ENCODE peak calls at places on chromosomes 11 and 22, in ten cellular contexts. D is transverse colon, Z is stomach, L is fibroblast of lung, P is heart right ventricle, O is HCT116, E is RWPE2, Y is kidney, C is IMR-90, X is pancreas. N is an unnamed sample.

GRCh38 chr11:47406896-47407745 is 1.3 kb upstream of the SLC39A13 start:
- DNase-seq in D (no peak), Z (no peak), L (peak; percentile 24), P (no peak), O (no peak), E (no peak), Y (peak; percentile 67), C (peak; percentile 18), X (no peak), N (no peak)

GRCh38 chr11:60315866-60316265 is 11.2 kb upstream of the MS4A6E start:
- DNase-seq in D (no peak), Z (no peak), L (no peak), P (no peak), O (no peak), E (no peak), Y (no peak), C (no peak), X (no peak), N (no peak)

GRCh38 chr11:17488563-17488962 is 11.9 kb upstream of the ABCC8 start:
- DNase-seq in D (no peak), Z (no peak), L (no peak), P (no peak), O (no peak), E (no peak), Y (no peak), C (no peak), X (no peak), N (no peak)

GRCh38 chr11:31887180-31887579 is 76.1 kb upstream of the PAX6 start:
- DNase-seq in D (no peak), Z (no peak), L (no peak), P (no peak), O (peak; percentile 18), E (no peak), Y (no peak), C (no peak), X (no peak), N (no peak)

GRCh38 chr22:21446128-21446826 is 20.9 kb upstream of the TMEM191C start:
- DNase-seq in D (no peak), Z (peak; percentile 18), L (no peak), P (peak; percentile 0), O (no peak), E (peak; percentile 55), Y (peak; percentile 67), C (no peak), X (peak; percentile 38), N (no peak)

GRCh38 chr11:60125962-60126585 is 37.6 kb downstream of the MS4A2 start:
- DNase-seq in D (no peak), Z (no peak), L (no peak), P (no peak), O (no peak), E (no peak), Y (no peak), C (no peak), X (no peak), N (no peak)

GRCh38 chr11:16603245-16603644 is 135.2 kb upstream of the C11orf58 start:
- DNase-seq in D (no peak), Z (no peak), L (no peak), P (peak; percentile 34), O (no peak), E (no peak), Y (no peak), C (no peak), X (no peak), N (no peak)

GRCh38 chr11:2211113-2211971 is 39.7 kb upstream of the TH start:
- DNase-seq in D (peak; percentile 52), Z (peak; percentile 76), L (no peak), P (peak; percentile 2), O (peak; percentile 37), E (peak; percentile 50), Y (peak; percentile 85), C (no peak), X (peak; percentile 71), N (no peak)

GRCh38 chr11:9001736-9002135 is 2.1 kb downstream of the NRIP3 start:
- DNase-seq in D (no peak), Z (no peak), L (peak; percentile 68), P (no peak), O (peak; percentile 15), E (no peak), Y (no peak), C (peak; percentile 95), X (no peak), N (no peak)

GRCh38 chr22:23149743-23150238 is 4.5 kb downstream of the RAB36 start:
- DNase-seq in D (no peak), Z (no peak), L (no peak), P (no peak), O (no peak), E (no peak), Y (peak; percentile 57), C (no peak), X (no peak), N (no peak)

GRCh38 chr22:49023161-49023878 is 804.4 kb downstream of the BRD1 start:
- DNase-seq in D (no peak), Z (no peak), L (no peak), P (no peak), O (no peak), E (peak; percentile 39), Y (peak; percentile 58), C (no peak), X (no peak), N (no peak)

GRCh38 chr11:118901494-118902335 is 18.0 kb downstream of the CXCR5 start:
- DNase-seq in D (no peak), Z (no peak), L (peak; percentile 20), P (no peak), O (no peak), E (peak; percentile 65), Y (peak; percentile 67), C (no peak), X (peak; percentile 30), N (no peak)
- H3K36me3 ChIP-seq in D (peaks cover 29% of the 10 kb centered on the region), Z (peaks cover 98% of the 10 kb centered on the region), L (peaks cover 39% of the 10 kb centered on the region), P (peaks cover 95% of the 10 kb centered on the region), O (peaks cover 35% of the 10 kb centered on the region), E (peaks cover 80% of the 10 kb centered on the region), Y (peaks cover 12% of the 10 kb centered on the region), C (peaks cover 77% of the 10 kb centered on the region), X (peaks cover 28% of the 10 kb centered on the region), N (peaks cover 9% of the 10 kb centered on the region)

GRCh38 chr11:122440783-122441701 is 214.5 kb upstream of the UBASH3B start:
- DNase-seq in D (peak; percentile 10), Z (no peak), L (peak; percentile 48), P (peak; percentile 55), O (no peak), E (no peak), Y (peak; percentile 76), C (no peak), X (no peak), N (no peak)

GRCh38 chr11:122436188-122436555 is 219.3 kb upstream of the UBASH3B start:
- DNase-seq in D (no peak), Z (no peak), L (no peak), P (no peak), O (no peak), E (no peak), Y (no peak), C (no peak), X (no peak), N (no peak)

GRCh38 chr11:122439911-122440782 is 215.4 kb upstream of the UBASH3B start:
- DNase-seq in D (no peak), Z (no peak), L (peak; percentile 83), P (peak; percentile 33), O (no peak), E (no peak), Y (no peak), C (peak; percentile 45), X (peak; percentile 22), N (no peak)

DNA sequence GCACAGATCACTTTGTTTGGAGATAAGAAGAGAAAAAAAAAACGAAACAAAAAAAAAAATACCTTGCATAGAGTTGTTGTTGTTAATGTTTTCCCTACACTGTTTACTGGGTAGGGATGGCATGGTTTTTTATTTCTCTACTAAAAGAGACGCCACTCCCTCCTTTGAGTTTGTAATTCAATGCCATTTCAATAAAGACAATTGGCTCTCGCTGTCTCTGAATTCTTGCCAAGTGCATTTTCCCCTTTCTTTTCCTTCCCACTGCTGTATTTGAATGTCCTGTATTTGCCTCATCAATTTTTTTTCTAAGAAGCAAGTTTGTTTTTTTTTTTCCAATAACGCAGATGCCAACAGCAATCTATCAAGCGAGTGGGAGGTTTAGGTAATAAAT is 213.8 kb upstream of the UBASH3B start:
- DNase-seq in D (no peak), Z (no peak), L (peak; percentile 22), P (no peak), O (no peak), E (no peak), Y (no peak), C (no peak), X (no peak), N (no peak)
- H3K4me3 ChIP-seq in D (no peak overlapping the region), Z (peak overlapping the region; percentile 46), L (peak overlapping the region; percentile 42), P (peak overlapping the region; percentile 68), O (no peak overlapping the region), E (peak overlapping the region; percentile 10), Y (peak overlapping the region; percentile 55), C (peak overlapping the region; percentile 36), X (no peak overlapping the region), N (no peak overlapping the region)

DNA sequence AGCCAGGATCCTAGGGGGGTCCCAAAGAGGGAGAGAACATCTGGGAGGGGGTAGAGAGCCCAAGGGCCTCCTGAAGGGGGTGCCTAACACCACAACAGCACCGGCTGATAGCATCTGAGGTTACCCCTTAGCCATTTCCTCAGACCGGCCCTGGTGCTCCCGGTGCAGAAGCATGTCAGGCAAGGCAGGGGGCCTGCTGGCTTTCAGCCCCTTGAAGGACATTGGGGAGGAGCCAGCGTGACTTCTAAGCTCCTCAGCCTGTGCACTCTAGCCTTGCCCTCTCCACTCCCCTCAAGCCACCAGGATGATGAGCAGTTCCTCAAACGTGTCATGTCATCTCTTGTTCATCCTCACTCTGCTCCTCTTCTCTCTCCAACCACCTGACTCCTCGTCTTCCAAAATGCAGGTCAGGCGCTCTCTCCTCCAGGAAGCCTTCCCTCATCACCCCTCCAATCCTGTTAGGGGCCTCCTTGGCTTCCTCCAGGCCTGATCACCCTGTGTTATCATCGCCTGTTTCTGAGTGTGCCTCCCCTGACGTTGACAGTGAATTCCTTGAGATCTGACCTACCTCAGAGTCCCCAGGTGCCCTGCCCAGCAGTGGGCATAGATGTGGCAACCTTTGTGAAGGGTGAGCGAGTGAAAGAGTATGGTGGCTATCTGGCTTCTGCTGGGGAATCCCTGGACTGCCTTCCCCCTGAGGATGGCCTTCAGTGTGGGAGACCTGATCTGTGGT is 6.1 kb downstream of the P2RY2 start:
- DNase-seq in D (no peak), Z (no peak), L (no peak), P (no peak), O (no peak), E (peak; percentile 34), Y (peak; percentile 63), C (no peak), X (no peak), N (no peak)
- TF ChIP-seq CTCF in D (no peak), Z (no peak), L (no peak), P (no peak), O (no peak), E (no peak), Y (no peak), C (no peak), X (no peak), N (no peak)

DNA sequence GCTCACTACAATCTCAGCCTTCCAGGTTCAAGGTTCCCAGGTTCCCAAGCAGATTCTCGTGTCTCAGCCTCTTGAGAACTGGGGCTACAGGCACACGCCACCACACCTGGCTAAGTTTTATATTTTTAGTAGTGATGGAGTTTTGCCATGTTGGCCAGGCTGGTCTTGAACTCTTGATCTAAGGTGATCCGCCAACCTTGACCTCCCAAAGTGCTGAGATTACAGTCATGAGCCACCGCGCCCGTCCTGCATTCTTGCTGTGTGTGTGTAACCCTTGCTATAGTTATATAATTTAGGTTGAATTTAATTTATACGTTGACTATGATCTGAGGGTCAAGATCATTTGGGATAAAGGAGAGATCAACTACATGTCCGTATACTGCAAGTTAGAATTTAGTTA is 29.3 kb upstream of the ROBO3 start:
- DNase-seq in D (no peak), Z (no peak), L (no peak), P (no peak), O (no peak), E (no peak), Y (peak; percentile 59), C (no peak), X (no peak), N (no peak)
- H3K36me3 ChIP-seq in D (no peaks in the 10 kb centered on the region), Z (no peaks in the 10 kb centered on the region), L (no peaks in the 10 kb centered on the region), P (no peaks in the 10 kb centered on the region), O (no peaks in the 10 kb centered on the region), E (no peaks in the 10 kb centered on the region), Y (no peaks in the 10 kb centered on the region), C (no peaks in the 10 kb centered on the region), X (no peaks in the 10 kb centered on the region), N (no peaks in the 10 kb centered on the region)